ENCODE peak calls at places on chromosomes 6 and 20, in seven cellular contexts. One of them, this sample, is unnamed.
A peak's percentile ranks its signal among the peaks of the same experiment; 100 is the strongest.

GRCh38 chr6:75824160-75824559 is 75.1 kb downstream of the MYO6 start:
- DNase-seq in A549: no peak
- DNase-seq in Peyer's patch: no peak
- DNase-seq in tibial nerve: no peak
- DNase-seq in IMR-90: no peak
- DNase-seq in sigmoid colon: no peak
- DNase-seq in body of pancreas: no peak
- DNase-seq in this sample: no peak

GRCh38 chr20:5070081-5070480 is 49.7 kb downstream of the PCNA start:
- DNase-seq in A549: no peak
- DNase-seq in Peyer's patch: no peak
- DNase-seq in tibial nerve: no peak
- DNase-seq in IMR-90: no peak
- DNase-seq in sigmoid colon: no peak
- DNase-seq in body of pancreas: no peak
- DNase-seq in this sample: no peak

GRCh38 chr6:90955246-90955645 is 368.4 kb upstream of the MAP3K7 start:
- DNase-seq in A549: no peak
- DNase-seq in Peyer's patch: no peak
- DNase-seq in tibial nerve: no peak
- DNase-seq in IMR-90: no peak
- DNase-seq in sigmoid colon: no peak
- DNase-seq in body of pancreas: no peak
- DNase-seq in this sample: no peak

GRCh38 chr6:36906539-36906938 is 20.8 kb downstream of the C6orf89 start:
- DNase-seq in A549: no peak
- DNase-seq in Peyer's patch: no peak
- DNase-seq in tibial nerve: no peak
- DNase-seq in IMR-90: no peak
- DNase-seq in sigmoid colon: no peak
- DNase-seq in body of pancreas: peak; percentile 94
- DNase-seq in this sample: peak; percentile 59

GRCh38 chr6:14639983-14640599 is 522.5 kb downstream of the CD83 start:
- DNase-seq in A549: no peak
- DNase-seq in Peyer's patch: no peak
- DNase-seq in tibial nerve: no peak
- DNase-seq in IMR-90: peak; percentile 45
- DNase-seq in sigmoid colon: no peak
- DNase-seq in body of pancreas: no peak
- DNase-seq in this sample: no peak

GRCh38 chr6:128494440-128494839 is 26.0 kb downstream of the PTPRK start:
- DNase-seq in A549: no peak
- DNase-seq in Peyer's patch: no peak
- DNase-seq in tibial nerve: no peak
- DNase-seq in IMR-90: no peak
- DNase-seq in sigmoid colon: no peak
- DNase-seq in body of pancreas: no peak
- DNase-seq in this sample: no peak

GRCh38 chr20:21513181-21513663 is 642 bp downstream of the NKX2-2 start:
- DNase-seq in A549: no peak
- DNase-seq in Peyer's patch: no peak
- DNase-seq in tibial nerve: no peak
- DNase-seq in IMR-90: no peak
- DNase-seq in sigmoid colon: no peak
- DNase-seq in body of pancreas: no peak
- DNase-seq in this sample: no peak

GRCh38 chr6:98836025-98836961 is 1.9 kb downstream of the POU3F2 start:
- DNase-seq in A549: no peak
- DNase-seq in Peyer's patch: no peak
- DNase-seq in tibial nerve: no peak
- DNase-seq in IMR-90: no peak
- DNase-seq in sigmoid colon: no peak
- DNase-seq in body of pancreas: no peak
- DNase-seq in this sample: no peak

GRCh38 chr6:160534050-160534696 is 129.9 kb downstream of the LPA start:
- DNase-seq in A549: peak; percentile 38
- DNase-seq in Peyer's patch: peak; percentile 58
- DNase-seq in tibial nerve: peak; percentile 52
- DNase-seq in IMR-90: peak; percentile 24
- DNase-seq in sigmoid colon: peak; percentile 70
- DNase-seq in body of pancreas: peak; percentile 52
- DNase-seq in this sample: peak; percentile 78

GRCh38 chr20:35610833-35611427 is 4.7 kb upstream of the SPAG4 start:
- DNase-seq in A549: no peak
- DNase-seq in Peyer's patch: no peak
- DNase-seq in tibial nerve: no peak
- DNase-seq in IMR-90: no peak
- DNase-seq in sigmoid colon: no peak
- DNase-seq in body of pancreas: no peak
- DNase-seq in this sample: peak; percentile 57

GRCh38 chr6:108029226-108029921 is 45.2 kb downstream of the OSTM1 start:
- DNase-seq in A549: no peak
- DNase-seq in Peyer's patch: no peak
- DNase-seq in tibial nerve: no peak
- DNase-seq in IMR-90: no peak
- DNase-seq in sigmoid colon: no peak
- DNase-seq in body of pancreas: no peak
- DNase-seq in this sample: no peak

GRCh38 chr6:150363733-150364132 is 5.1 kb upstream of the IYD start:
- DNase-seq in A549: no peak
- DNase-seq in Peyer's patch: no peak
- DNase-seq in tibial nerve: no peak
- DNase-seq in IMR-90: no peak
- DNase-seq in sigmoid colon: no peak
- DNase-seq in body of pancreas: no peak
- DNase-seq in this sample: no peak

GRCh38 chr20:59822291-59823029 is 111.0 kb downstream of the SYCP2 start:
- DNase-seq in A549: no peak
- DNase-seq in Peyer's patch: no peak
- DNase-seq in tibial nerve: no peak
- DNase-seq in IMR-90: no peak
- DNase-seq in sigmoid colon: no peak
- DNase-seq in body of pancreas: no peak
- DNase-seq in this sample: no peak

GRCh38 chr20:11671015-11671511 is 246.6 kb upstream of the BTBD3 start:
- DNase-seq in A549: no peak
- DNase-seq in Peyer's patch: no peak
- DNase-seq in tibial nerve: no peak
- DNase-seq in IMR-90: no peak
- DNase-seq in sigmoid colon: no peak
- DNase-seq in body of pancreas: no peak
- DNase-seq in this sample: no peak

GRCh38 chr6:754202-754601 is 61.3 kb upstream of the EXOC2 start:
- DNase-seq in A549: no peak
- DNase-seq in Peyer's patch: no peak
- DNase-seq in tibial nerve: no peak
- DNase-seq in IMR-90: no peak
- DNase-seq in sigmoid colon: no peak
- DNase-seq in body of pancreas: no peak
- DNase-seq in this sample: no peak

GRCh38 chr6:31702421-31702818 is 704 bp downstream of the ABHD16A start:
- DNase-seq in A549: no peak
- DNase-seq in Peyer's patch: no peak
- DNase-seq in tibial nerve: no peak
- DNase-seq in IMR-90: no peak
- DNase-seq in sigmoid colon: no peak
- DNase-seq in body of pancreas: no peak
- DNase-seq in this sample: no peak

GRCh38 chr6:45476341-45476740 is 98.6 kb upstream of the SUPT3H start:
- DNase-seq in A549: no peak
- DNase-seq in Peyer's patch: no peak
- DNase-seq in tibial nerve: no peak
- DNase-seq in IMR-90: no peak
- DNase-seq in sigmoid colon: no peak
- DNase-seq in body of pancreas: no peak
- DNase-seq in this sample: no peak

GRCh38 chr6:36911946-36912555 is 26.3 kb downstream of the C6orf89 start:
- DNase-seq in A549: no peak
- DNase-seq in Peyer's patch: peak; percentile 44
- DNase-seq in tibial nerve: no peak
- DNase-seq in IMR-90: no peak
- DNase-seq in sigmoid colon: no peak
- DNase-seq in body of pancreas: peak; percentile 12
- DNase-seq in this sample: no peak

GRCh38 chr20:45487231-45487635 is 17.7 kb downstream of the WFDC2 start:
- DNase-seq in A549: peak; percentile 20
- DNase-seq in Peyer's patch: no peak
- DNase-seq in tibial nerve: no peak
- DNase-seq in IMR-90: no peak
- DNase-seq in sigmoid colon: no peak
- DNase-seq in body of pancreas: no peak
- DNase-seq in this sample: no peak

GRCh38 chr20:13492001-13492480 is 146.7 kb downstream of the TASP1 start:
- DNase-seq in A549: peak; percentile 25
- DNase-seq in Peyer's patch: no peak
- DNase-seq in tibial nerve: peak; percentile 40
- DNase-seq in IMR-90: peak; percentile 72
- DNase-seq in sigmoid colon: peak; percentile 67
- DNase-seq in body of pancreas: peak; percentile 12
- DNase-seq in this sample: no peak

GRCh38 chr6:52253494-52253893 is 9.2 kb upstream of the IL17F start:
- DNase-seq in A549: no peak
- DNase-seq in Peyer's patch: no peak
- DNase-seq in tibial nerve: no peak
- DNase-seq in IMR-90: no peak
- DNase-seq in sigmoid colon: no peak
- DNase-seq in body of pancreas: peak; percentile 4
- DNase-seq in this sample: no peak

GRCh38 chr20:61784801-61785566 is 280.7 kb downstream of the TAF4 start:
- DNase-seq in A549: no peak
- DNase-seq in Peyer's patch: no peak
- DNase-seq in tibial nerve: no peak
- DNase-seq in IMR-90: no peak
- DNase-seq in sigmoid colon: no peak
- DNase-seq in body of pancreas: no peak
- DNase-seq in this sample: no peak
- TF ChIP-seq POLR2A in A549: no peak
- TF ChIP-seq POLR2A in Peyer's patch: no peak
- TF ChIP-seq POLR2A in tibial nerve: no peak
- TF ChIP-seq POLR2A in IMR-90: no peak
- TF ChIP-seq POLR2A in sigmoid colon: no peak
- TF ChIP-seq POLR2A in body of pancreas: no peak
- TF ChIP-seq POLR2A in this sample: no peak

DNA sequence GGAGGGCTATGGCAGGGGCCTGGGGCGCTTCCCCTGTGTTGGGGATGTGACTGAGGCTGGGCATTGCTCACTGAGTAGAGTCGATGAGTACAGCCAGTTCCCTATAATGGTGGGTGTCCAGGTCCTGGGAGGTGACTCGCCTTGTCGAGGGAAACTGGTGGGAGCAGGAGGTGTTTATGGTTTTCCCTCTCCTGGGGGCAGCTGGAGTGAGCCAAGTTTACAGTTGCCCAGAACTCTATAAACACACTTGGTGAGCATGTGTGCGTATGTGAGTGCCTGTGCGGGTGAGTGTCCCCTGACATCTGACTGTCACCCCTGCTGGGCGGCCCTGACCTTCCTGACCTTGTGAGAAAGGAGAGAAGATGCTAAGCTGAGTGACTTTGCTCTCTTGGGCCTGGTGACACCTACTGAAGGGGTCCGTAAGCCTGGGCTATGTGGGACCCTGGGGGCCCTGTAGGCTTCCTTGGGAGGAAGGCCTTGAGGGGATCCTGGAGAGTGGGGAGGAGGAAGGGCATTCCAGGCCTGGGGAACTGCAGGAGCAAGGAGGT is 65.9 kb downstream of the VEGFA start:
- DNase-seq in A549: no peak
- DNase-seq in Peyer's patch: no peak
- DNase-seq in tibial nerve: no peak
- DNase-seq in IMR-90: peak; percentile 78
- DNase-seq in sigmoid colon: no peak
- DNase-seq in body of pancreas: no peak
- DNase-seq in this sample: no peak
- H3K27ac ChIP-seq in A549: no peak overlapping the region
- H3K27ac ChIP-seq in Peyer's patch: no peak overlapping the region
- H3K27ac ChIP-seq in tibial nerve: no peak overlapping the region
- H3K27ac ChIP-seq in IMR-90: no peak overlapping the region
- H3K27ac ChIP-seq in sigmoid colon: no peak overlapping the region
- H3K27ac ChIP-seq in body of pancreas: no peak overlapping the region
- H3K27ac ChIP-seq in this sample: no peak overlapping the region

GRCh38 chr6:8574749-8575468 is 139.6 kb upstream of the SLC35B3 start:
- DNase-seq in A549: no peak
- DNase-seq in Peyer's patch: no peak
- DNase-seq in tibial nerve: no peak
- DNase-seq in IMR-90: no peak
- DNase-seq in sigmoid colon: no peak
- DNase-seq in body of pancreas: no peak
- DNase-seq in this sample: no peak

GRCh38 chr6:8574311-8574710 is 139.0 kb upstream of the SLC35B3 start:
- DNase-seq in A549: no peak
- DNase-seq in Peyer's patch: no peak
- DNase-seq in tibial nerve: no peak
- DNase-seq in IMR-90: no peak
- DNase-seq in sigmoid colon: no peak
- DNase-seq in body of pancreas: no peak
- DNase-seq in this sample: no peak

GRCh38 chr6:8578006-8578405 is 142.7 kb upstream of the SLC35B3 start:
- DNase-seq in A549: no peak
- DNase-seq in Peyer's patch: no peak
- DNase-seq in tibial nerve: no peak
- DNase-seq in IMR-90: no peak
- DNase-seq in sigmoid colon: no peak
- DNase-seq in body of pancreas: no peak
- DNase-seq in this sample: no peak

GRCh38 chr6:8583291-8583690 is 147.9 kb upstream of the SLC35B3 start:
- DNase-seq in A549: no peak
- DNase-seq in Peyer's patch: no peak
- DNase-seq in tibial nerve: no peak
- DNase-seq in IMR-90: no peak
- DNase-seq in sigmoid colon: no peak
- DNase-seq in body of pancreas: no peak
- DNase-seq in this sample: no peak

GRCh38 chr6:8579372-8579771 is 144.0 kb upstream of the SLC35B3 start:
- DNase-seq in A549: no peak
- DNase-seq in Peyer's patch: no peak
- DNase-seq in tibial nerve: no peak
- DNase-seq in IMR-90: no peak
- DNase-seq in sigmoid colon: no peak
- DNase-seq in body of pancreas: no peak
- DNase-seq in this sample: no peak
- H3K4me3 ChIP-seq in A549: no peak overlapping the region
- H3K4me3 ChIP-seq in Peyer's patch: no peak overlapping the region
- H3K4me3 ChIP-seq in tibial nerve: no peak overlapping the region
- H3K4me3 ChIP-seq in IMR-90: no peak overlapping the region
- H3K4me3 ChIP-seq in sigmoid colon: no peak overlapping the region
- H3K4me3 ChIP-seq in body of pancreas: no peak overlapping the region
- H3K4me3 ChIP-seq in this sample: no peak overlapping the region

DNA sequence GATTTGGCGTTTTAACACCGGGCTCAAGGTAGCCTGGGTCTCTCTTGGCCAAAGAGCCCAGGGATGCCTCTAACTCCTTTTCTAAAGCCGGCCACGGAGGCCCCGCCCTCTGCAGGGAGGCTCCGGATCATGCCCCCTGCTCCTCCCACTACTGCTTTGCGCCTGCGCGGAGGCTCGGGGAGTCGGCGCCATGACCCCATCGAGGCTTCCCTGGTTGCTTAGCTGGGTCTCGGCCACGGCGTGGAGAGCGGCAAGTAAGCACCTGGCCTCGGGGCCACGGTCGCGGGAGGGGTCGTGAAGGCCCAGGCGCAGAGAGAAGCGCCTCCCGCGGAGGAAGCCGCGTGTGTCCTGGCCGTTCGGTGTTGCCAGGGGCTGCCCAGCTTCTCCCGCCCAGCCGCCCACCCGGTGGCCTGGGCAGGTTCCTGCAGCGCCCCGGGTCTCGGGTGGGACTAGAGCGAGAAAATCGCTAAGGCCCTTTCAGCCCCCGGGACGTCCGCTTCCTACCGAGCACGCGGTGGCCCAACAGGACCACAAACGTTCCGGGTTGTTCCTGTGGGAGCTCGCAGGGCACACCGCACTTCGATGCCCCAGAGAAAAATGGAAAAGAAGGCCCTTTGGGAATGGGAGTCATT is at the start of gene SDHAF4:
- DNase-seq in A549: peak; percentile 79
- DNase-seq in Peyer's patch: peak; percentile 89
- DNase-seq in tibial nerve: peak; percentile 86
- DNase-seq in IMR-90: peak; percentile 76
- DNase-seq in sigmoid colon: peak; percentile 96
- DNase-seq in body of pancreas: peak; percentile 93
- DNase-seq in this sample: peak; percentile 92
- TF ChIP-seq POLR2A in A549: peak; percentile 88
- TF ChIP-seq POLR2A in Peyer's patch: peak; percentile 45
- TF ChIP-seq POLR2A in tibial nerve: peak; percentile 32
- TF ChIP-seq POLR2A in IMR-90: no peak
- TF ChIP-seq POLR2A in sigmoid colon: peak; percentile 54
- TF ChIP-seq POLR2A in body of pancreas: peak; percentile 36
- TF ChIP-seq POLR2A in this sample: peak; percentile 57

This sample was measured in adrenal gland.